ENCODE peak calls at places on chromosomes 5 and 9, in six cellular contexts. One of them, this sample, is unnamed.

GRCh38 chr5:173597304-173597703 is 19.1 kb downstream of the BOD1 start:
- DNase-seq in HepG2: no peak
- DNase-seq in H1: no peak
- DNase-seq in suprapubic skin: no peak
- DNase-seq in stomach: no peak
- DNase-seq in ovary: no peak
- DNase-seq in this sample: no peak

GRCh38 chr5:136108131-136108739 is 24.4 kb upstream of the SMAD5 start:
- DNase-seq in HepG2: no peak
- DNase-seq in H1: no peak
- DNase-seq in suprapubic skin: no peak
- DNase-seq in stomach: no peak
- DNase-seq in ovary: no peak
- DNase-seq in this sample: no peak

GRCh38 chr9:134814598-134815215 is 65.9 kb upstream of the FCN2 start:
- DNase-seq in HepG2: no peak
- DNase-seq in H1: no peak
- DNase-seq in suprapubic skin: no peak
- DNase-seq in stomach: no peak
- DNase-seq in ovary: no peak
- DNase-seq in this sample: no peak

GRCh38 chr9:108041551-108041950 is 552.0 kb upstream of the KLF4 start:
- DNase-seq in HepG2: no peak
- DNase-seq in H1: no peak
- DNase-seq in suprapubic skin: no peak
- DNase-seq in stomach: no peak
- DNase-seq in ovary: no peak
- DNase-seq in this sample: no peak

GRCh38 chr9:18390393-18390792 is 83.6 kb upstream of the ADAMTSL1 start:
- DNase-seq in HepG2: no peak
- DNase-seq in H1: no peak
- DNase-seq in suprapubic skin: no peak
- DNase-seq in stomach: no peak
- DNase-seq in ovary: no peak
- DNase-seq in this sample: no peak

GRCh38 chr9:90830977-90831376 is 29.4 kb downstream of the SYK start:
- DNase-seq in HepG2: no peak
- DNase-seq in H1: no peak
- DNase-seq in suprapubic skin: no peak
- DNase-seq in stomach: no peak
- DNase-seq in ovary: no peak
- DNase-seq in this sample: no peak

GRCh38 chr9:33737811-33738606 is 57.4 kb upstream of the PRSS3 start:
- DNase-seq in HepG2: peak; percentile 56
- DNase-seq in H1: peak; percentile 65
- DNase-seq in suprapubic skin: no peak
- DNase-seq in stomach: peak; percentile 44
- DNase-seq in ovary: no peak
- DNase-seq in this sample: peak; percentile 59

GRCh38 chr9:135075234-135076142 is 12.0 kb upstream of the OLFM1 start:
- DNase-seq in HepG2: no peak
- DNase-seq in H1: peak; percentile 68
- DNase-seq in suprapubic skin: no peak
- DNase-seq in stomach: peak; percentile 29
- DNase-seq in ovary: peak; percentile 72
- DNase-seq in this sample: peak; percentile 91

GRCh38 chr5:175493726-175494125 is 15.4 kb downstream of the SFXN1 start:
- DNase-seq in HepG2: no peak
- DNase-seq in H1: no peak
- DNase-seq in suprapubic skin: no peak
- DNase-seq in stomach: no peak
- DNase-seq in ovary: no peak
- DNase-seq in this sample: no peak

GRCh38 chr5:14153932-14154646 is 10.9 kb downstream of the TRIO start:
- DNase-seq in HepG2: no peak
- DNase-seq in H1: no peak
- DNase-seq in suprapubic skin: peak; percentile 75
- DNase-seq in stomach: peak; percentile 58
- DNase-seq in ovary: peak; percentile 49
- DNase-seq in this sample: no peak

GRCh38 chr9:104743377-104743985 is 4.0 kb upstream of the NIPSNAP3A start:
- DNase-seq in HepG2: peak; percentile 68
- DNase-seq in H1: no peak
- DNase-seq in suprapubic skin: no peak
- DNase-seq in stomach: no peak
- DNase-seq in ovary: no peak
- DNase-seq in this sample: peak; percentile 59

GRCh38 chr5:96487859-96488258 is 54.8 kb upstream of the PCSK1 start:
- DNase-seq in HepG2: no peak
- DNase-seq in H1: no peak
- DNase-seq in suprapubic skin: no peak
- DNase-seq in stomach: no peak
- DNase-seq in ovary: no peak
- DNase-seq in this sample: no peak

GRCh38 chr5:172179032-172179989 is 8.7 kb downstream of the STK10 start:
- DNase-seq in HepG2: no peak
- DNase-seq in H1: no peak
- DNase-seq in suprapubic skin: no peak
- DNase-seq in stomach: no peak
- DNase-seq in ovary: no peak
- DNase-seq in this sample: no peak

GRCh38 chr5:33080287-33080686 is 360.5 kb upstream of the TARS1 start:
- DNase-seq in HepG2: no peak
- DNase-seq in H1: no peak
- DNase-seq in suprapubic skin: no peak
- DNase-seq in stomach: no peak
- DNase-seq in ovary: no peak
- DNase-seq in this sample: no peak

GRCh38 chr9:76916231-76916630 is 10.3 kb upstream of the PRUNE2 start:
- DNase-seq in HepG2: no peak
- DNase-seq in H1: no peak
- DNase-seq in suprapubic skin: no peak
- DNase-seq in stomach: no peak
- DNase-seq in ovary: no peak
- DNase-seq in this sample: no peak

GRCh38 chr9:82764270-82764669 is 298.7 kb downstream of the RASEF start:
- DNase-seq in HepG2: no peak
- DNase-seq in H1: no peak
- DNase-seq in suprapubic skin: no peak
- DNase-seq in stomach: no peak
- DNase-seq in ovary: no peak
- DNase-seq in this sample: no peak

GRCh38 chr9:93650448-93650847 is 74.1 kb downstream of the PHF2 start:
- DNase-seq in HepG2: no peak
- DNase-seq in H1: no peak
- DNase-seq in suprapubic skin: peak; percentile 60
- DNase-seq in stomach: peak; percentile 22
- DNase-seq in ovary: peak; percentile 29
- DNase-seq in this sample: no peak

GRCh38 chr9:124040935-124041816 is 29.6 kb downstream of the LHX2 start:
- DNase-seq in HepG2: no peak
- DNase-seq in H1: peak; percentile 93
- DNase-seq in suprapubic skin: no peak
- DNase-seq in stomach: peak; percentile 65
- DNase-seq in ovary: peak; percentile 69
- DNase-seq in this sample: peak; percentile 93

GRCh38 chr9:135619599-135619886 is 19.8 kb downstream of the GLT6D1 start:
- DNase-seq in HepG2: no peak
- DNase-seq in H1: no peak
- DNase-seq in suprapubic skin: no peak
- DNase-seq in stomach: no peak
- DNase-seq in ovary: no peak
- DNase-seq in this sample: no peak

GRCh38 chr5:176627582-176627981 is 2.8 kb downstream of the SNCB start:
- DNase-seq in HepG2: no peak
- DNase-seq in H1: no peak
- DNase-seq in suprapubic skin: no peak
- DNase-seq in stomach: no peak
- DNase-seq in ovary: no peak
- DNase-seq in this sample: no peak

GRCh38 chr9:10613413-10613812 is 611 bp upstream of the PTPRD start:
- DNase-seq in HepG2: no peak
- DNase-seq in H1: peak; percentile 49
- DNase-seq in suprapubic skin: no peak
- DNase-seq in stomach: no peak
- DNase-seq in ovary: no peak
- DNase-seq in this sample: peak; percentile 8

GRCh38 chr9:109745335-109746283 is 34.4 kb upstream of the PALM2AKAP2 start:
- DNase-seq in HepG2: no peak
- DNase-seq in H1: no peak
- DNase-seq in suprapubic skin: peak; percentile 62
- DNase-seq in stomach: no peak
- DNase-seq in ovary: no peak
- DNase-seq in this sample: no peak

GRCh38 chr5:179378441-179379271 is 33.4 kb upstream of the ADAMTS2 start:
- DNase-seq in HepG2: no peak
- DNase-seq in H1: no peak
- DNase-seq in suprapubic skin: peak; percentile 40
- DNase-seq in stomach: no peak
- DNase-seq in ovary: no peak
- DNase-seq in this sample: peak; percentile 15

GRCh38 chr9:98491778-98492177 is 217.0 kb downstream of the GABBR2 start:
- DNase-seq in HepG2: no peak
- DNase-seq in H1: no peak
- DNase-seq in suprapubic skin: no peak
- DNase-seq in stomach: no peak
- DNase-seq in ovary: no peak
- DNase-seq in this sample: no peak

GRCh38 chr9:37575511-37575914 is 667 bp downstream of the FBXO10 start:
- DNase-seq in HepG2: no peak
- DNase-seq in H1: no peak
- DNase-seq in suprapubic skin: no peak
- DNase-seq in stomach: no peak
- DNase-seq in ovary: no peak
- DNase-seq in this sample: peak; percentile 33

GRCh38 chr5:142611154-142611553 is 74.7 kb downstream of the FGF1 start:
- DNase-seq in HepG2: peak; percentile 48
- DNase-seq in H1: peak; percentile 93
- DNase-seq in suprapubic skin: peak; percentile 68
- DNase-seq in stomach: peak; percentile 75
- DNase-seq in ovary: peak; percentile 83
- DNase-seq in this sample: peak; percentile 76

GRCh38 chr9:74498616-74499095 is 1.5 kb downstream of the RORB start:
- DNase-seq in HepG2: no peak
- DNase-seq in H1: peak; percentile 71
- DNase-seq in suprapubic skin: no peak
- DNase-seq in stomach: no peak
- DNase-seq in ovary: no peak
- DNase-seq in this sample: no peak
- TF ChIP-seq EP300 in HepG2: no peak
- TF ChIP-seq EP300 in H1: no peak
- TF ChIP-seq EP300 in suprapubic skin: no peak
- TF ChIP-seq EP300 in stomach: no peak
- TF ChIP-seq EP300 in ovary: no peak
- TF ChIP-seq EP300 in this sample: no peak

GRCh38 chr5:10618311-10618710 is 54.4 kb downstream of the ANKRD33B start:
- DNase-seq in HepG2: no peak
- DNase-seq in H1: no peak
- DNase-seq in suprapubic skin: no peak
- DNase-seq in stomach: no peak
- DNase-seq in ovary: no peak
- DNase-seq in this sample: no peak

GRCh38 chr5:10617103-10617502 is 53.2 kb downstream of the ANKRD33B start:
- DNase-seq in HepG2: no peak
- DNase-seq in H1: no peak
- DNase-seq in suprapubic skin: no peak
- DNase-seq in stomach: no peak
- DNase-seq in ovary: no peak
- DNase-seq in this sample: no peak

GRCh38 chr5:10620346-10620745 is 56.5 kb downstream of the ANKRD33B start:
- DNase-seq in HepG2: no peak
- DNase-seq in H1: no peak
- DNase-seq in suprapubic skin: no peak
- DNase-seq in stomach: no peak
- DNase-seq in ovary: no peak
- DNase-seq in this sample: no peak

GRCh38 chr5:10621837-10622236 is 58.0 kb downstream of the ANKRD33B start:
- DNase-seq in HepG2: no peak
- DNase-seq in H1: no peak
- DNase-seq in suprapubic skin: no peak
- DNase-seq in stomach: no peak
- DNase-seq in ovary: no peak
- DNase-seq in this sample: no peak

GRCh38 chr5:10619649-10620048 is 55.8 kb downstream of the ANKRD33B start:
- DNase-seq in HepG2: no peak
- DNase-seq in H1: no peak
- DNase-seq in suprapubic skin: no peak
- DNase-seq in stomach: no peak
- DNase-seq in ovary: no peak
- DNase-seq in this sample: no peak
- TF ChIP-seq EP300 in HepG2: no peak
- TF ChIP-seq EP300 in H1: no peak
- TF ChIP-seq EP300 in suprapubic skin: no peak
- TF ChIP-seq EP300 in stomach: no peak
- TF ChIP-seq EP300 in ovary: no peak
- TF ChIP-seq EP300 in this sample: no peak

GRCh38 chr5:148005788-148006520 is 57.8 kb upstream of the SPINK5 start:
- DNase-seq in HepG2: peak; percentile 2
- DNase-seq in H1: peak; percentile 69
- DNase-seq in suprapubic skin: no peak
- DNase-seq in stomach: no peak
- DNase-seq in ovary: no peak
- DNase-seq in this sample: no peak
- TF ChIP-seq EP300 in HepG2: no peak
- TF ChIP-seq EP300 in H1: no peak
- TF ChIP-seq EP300 in suprapubic skin: no peak
- TF ChIP-seq EP300 in stomach: no peak
- TF ChIP-seq EP300 in ovary: no peak
- TF ChIP-seq EP300 in this sample: no peak

GRCh38 chr9:81588148-81588874 is 101.0 kb downstream of the TLE1 start:
- DNase-seq in HepG2: peak; percentile 99
- DNase-seq in H1: no peak
- DNase-seq in suprapubic skin: no peak
- DNase-seq in stomach: peak; percentile 86
- DNase-seq in ovary: no peak
- DNase-seq in this sample: no peak
- TF ChIP-seq EP300 in HepG2: peak; percentile 95
- TF ChIP-seq EP300 in H1: no peak
- TF ChIP-seq EP300 in suprapubic skin: peak; percentile 16
- TF ChIP-seq EP300 in stomach: peak; percentile 58
- TF ChIP-seq EP300 in ovary: no peak
- TF ChIP-seq EP300 in this sample: no peak

This sample was measured in SK-N-SH.